ENCODE peak calls at places on chromosomes 7 and 10, in five cellular contexts. One of them, this sample, is unnamed.

GRCh38 chr10:19745672-19746071 is 70.6 kb upstream of the PLXDC2 start:
- DNase-seq in neural progenitor cell: no peak
- DNase-seq in Ammon's horn: no peak
- DNase-seq in GM12865: no peak
- DNase-seq in Kasumi-1: no peak
- DNase-seq in this sample: no peak

GRCh38 chr10:72087969-72088878 is at the start of gene SPOCK2:
- DNase-seq in Kasumi-1: no peak
- DNase-seq in Ammon's horn: peak
- DNase-seq in GM12865: no peak
- DNase-seq in neural progenitor cell: peak
- DNase-seq in this sample: peak

GRCh38 chr7:127705461-127705959 is 53.5 kb downstream of the SND1 start:
- DNase-seq in GM12865: no peak
- DNase-seq in Kasumi-1: no peak
- DNase-seq in neural progenitor cell: no peak
- DNase-seq in Ammon's horn: no peak
- DNase-seq in this sample: no peak

GRCh38 chr10:132996603-132997343 is 54.4 kb upstream of the CFAP46 start:
- DNase-seq in GM12865: no peak
- DNase-seq in neural progenitor cell: no peak
- DNase-seq in Kasumi-1: no peak
- DNase-seq in Ammon's horn: no peak
- DNase-seq in this sample: no peak

GRCh38 chr10:95655571-95656290 is 780 bp downstream of the ALDH18A1 start:
- DNase-seq in Kasumi-1: peak
- DNase-seq in Ammon's horn: no peak
- DNase-seq in GM12865: peak
- DNase-seq in neural progenitor cell: peak
- DNase-seq in this sample: no peak

GRCh38 chr7:29297194-29297890 is 102.8 kb downstream of the CHN2 start:
- DNase-seq in Ammon's horn: no peak
- DNase-seq in Kasumi-1: no peak
- DNase-seq in GM12865: peak
- DNase-seq in neural progenitor cell: peak
- DNase-seq in this sample: peak

GRCh38 chr7:80134105-80134535 is 511 bp upstream of the GNAI1 start:
- DNase-seq in GM12865: no peak
- DNase-seq in Kasumi-1: peak
- DNase-seq in Ammon's horn: peak
- DNase-seq in neural progenitor cell: no peak
- DNase-seq in this sample: no peak

GRCh38 chr7:68050627-68051026 is 1054.0 kb downstream of the TYW1 start:
- DNase-seq in Ammon's horn: no peak
- DNase-seq in neural progenitor cell: no peak
- DNase-seq in GM12865: no peak
- DNase-seq in Kasumi-1: no peak
- DNase-seq in this sample: no peak

GRCh38 chr7:132113536-132114409 is 462.5 kb downstream of the PLXNA4 start:
- DNase-seq in Kasumi-1: no peak
- DNase-seq in Ammon's horn: no peak
- DNase-seq in neural progenitor cell: no peak
- DNase-seq in GM12865: no peak
- DNase-seq in this sample: peak

GRCh38 chr7:97871659-97872024 is 566 bp downstream of the ASNS start:
- DNase-seq in GM12865: no peak
- DNase-seq in Ammon's horn: no peak
- DNase-seq in neural progenitor cell: peak
- DNase-seq in Kasumi-1: peak
- DNase-seq in this sample: no peak

GRCh38 chr10:126913316-126913715 is 8.1 kb downstream of the DOCK1 start:
- DNase-seq in Ammon's horn: no peak
- DNase-seq in Kasumi-1: no peak
- DNase-seq in GM12865: no peak
- DNase-seq in neural progenitor cell: no peak
- DNase-seq in this sample: no peak

GRCh38 chr7:46512901-46513431 is 591.9 kb upstream of the IGFBP3 start:
- DNase-seq in Kasumi-1: no peak
- DNase-seq in GM12865: no peak
- DNase-seq in neural progenitor cell: no peak
- DNase-seq in Ammon's horn: no peak
- DNase-seq in this sample: no peak

GRCh38 chr10:133224076-133224475 is 5.9 kb upstream of the UTF1 start:
- DNase-seq in Ammon's horn: no peak
- DNase-seq in Kasumi-1: no peak
- DNase-seq in GM12865: no peak
- DNase-seq in neural progenitor cell: no peak
- DNase-seq in this sample: no peak

GRCh38 chr10:120612756-120613155 is 155.7 kb downstream of the PLPP4 start:
- DNase-seq in neural progenitor cell: no peak
- DNase-seq in Ammon's horn: no peak
- DNase-seq in Kasumi-1: no peak
- DNase-seq in GM12865: no peak
- DNase-seq in this sample: no peak

GRCh38 chr10:43928425-43928968 is 279.8 kb upstream of the ZNF32 start:
- DNase-seq in neural progenitor cell: no peak
- DNase-seq in GM12865: no peak
- DNase-seq in Ammon's horn: no peak
- DNase-seq in Kasumi-1: no peak
- DNase-seq in this sample: no peak

GRCh38 chr7:77687100-77687746 is 9.0 kb upstream of the RSBN1L start:
- DNase-seq in Kasumi-1: no peak
- DNase-seq in neural progenitor cell: no peak
- DNase-seq in Ammon's horn: no peak
- DNase-seq in GM12865: no peak
- DNase-seq in this sample: no peak

GRCh38 chr7:54015251-54015650 is 526.9 kb upstream of the VSTM2A start:
- DNase-seq in Kasumi-1: no peak
- DNase-seq in neural progenitor cell: peak
- DNase-seq in Ammon's horn: no peak
- DNase-seq in GM12865: no peak
- DNase-seq in this sample: no peak

GRCh38 chr7:135100856-135101255 is 47.0 kb upstream of the TMEM140 start:
- DNase-seq in GM12865: no peak
- DNase-seq in Kasumi-1: no peak
- DNase-seq in Ammon's horn: no peak
- DNase-seq in neural progenitor cell: no peak
- DNase-seq in this sample: no peak

GRCh38 chr10:15745748-15746147 is 26.0 kb upstream of the ITGA8 start:
- DNase-seq in GM12865: no peak
- DNase-seq in Kasumi-1: no peak
- DNase-seq in Ammon's horn: no peak
- DNase-seq in neural progenitor cell: no peak
- DNase-seq in this sample: no peak

GRCh38 chr7:94123136-94123535 is 119.0 kb upstream of the BET1 start:
- DNase-seq in Ammon's horn: no peak
- DNase-seq in GM12865: no peak
- DNase-seq in neural progenitor cell: no peak
- DNase-seq in Kasumi-1: no peak
- DNase-seq in this sample: no peak

GRCh38 chr10:121926669-121927360 is 1.0 kb downstream of the ATE1 start:
- DNase-seq in Kasumi-1: peak
- DNase-seq in neural progenitor cell: no peak
- DNase-seq in Ammon's horn: peak
- DNase-seq in GM12865: peak
- DNase-seq in this sample: no peak

GRCh38 chr10:104406715-104407517 is 53.3 kb downstream of the CFAP58 start:
- DNase-seq in Ammon's horn: peak
- DNase-seq in GM12865: peak
- DNase-seq in neural progenitor cell: peak
- DNase-seq in Kasumi-1: peak
- DNase-seq in this sample: no peak

GRCh38 chr7:47449810-47450586 is 131.9 kb downstream of the TNS3 start:
- DNase-seq in Ammon's horn: no peak
- DNase-seq in GM12865: no peak
- DNase-seq in neural progenitor cell: peak
- DNase-seq in Kasumi-1: no peak
- DNase-seq in this sample: no peak

GRCh38 chr10:98253499-98253898 is 14.5 kb downstream of the LOXL4 start:
- DNase-seq in Ammon's horn: no peak
- DNase-seq in Kasumi-1: no peak
- DNase-seq in neural progenitor cell: no peak
- DNase-seq in GM12865: no peak
- DNase-seq in this sample: no peak

GRCh38 chr7:20021834-20022233 is 195.3 kb downstream of the MACC1 start:
- DNase-seq in Kasumi-1: peak
- DNase-seq in neural progenitor cell: no peak
- DNase-seq in GM12865: peak
- DNase-seq in Ammon's horn: no peak
- DNase-seq in this sample: no peak

GRCh38 chr10:110568055-110568735 is 700 bp downstream of the SMC3 start:
- DNase-seq in Kasumi-1: peak
- DNase-seq in neural progenitor cell: peak
- DNase-seq in GM12865: peak
- DNase-seq in Ammon's horn: peak
- DNase-seq in this sample: peak

GRCh38 chr10:88933584-88933983 is 19.0 kb downstream of the ACTA2 start:
- DNase-seq in Ammon's horn: no peak
- DNase-seq in Kasumi-1: no peak
- DNase-seq in GM12865: no peak
- DNase-seq in neural progenitor cell: no peak
- DNase-seq in this sample: no peak

GRCh38 chr10:107098326-107098725 is 66.2 kb downstream of the SORCS1 start:
- DNase-seq in neural progenitor cell: no peak
- DNase-seq in Kasumi-1: no peak
- DNase-seq in Ammon's horn: no peak
- DNase-seq in GM12865: no peak
- DNase-seq in this sample: no peak

This sample was measured in nephron progenitor cell.